ENCODE peak calls at places on chromosomes 5 and 9, in eight cellular contexts. G is AG10803, A is left ventricle myocardium inferior, B is heart left ventricle, N is IMR-90, L is A549, K is fibroblast of the aortic adventitia, U is cardiac fibroblast. Q is an unnamed sample.

GRCh38 chr5:9069650-9070049 is 476.2 kb downstream of the SEMA5A start:
- DNase-seq in G (no peak), A (no peak), B (no peak), N (peak), L (no peak), K (no peak), U (no peak), Q (no peak)

GRCh38 chr5:132203916-132204315 is 23.7 kb downstream of the P4HA2 start:
- DNase-seq in G (no peak), A (no peak), B (no peak), N (no peak), L (no peak), K (no peak), U (no peak), Q (no peak)

GRCh38 chr9:121367651-121368510 is 2.2 kb downstream of the STOM start:
- DNase-seq in G (peak), A (no peak), B (no peak), N (no peak), L (no peak), K (peak), U (no peak), Q (no peak)

GRCh38 chr9:34486572-34486971 is 28.0 kb downstream of the DNAI1 start:
- DNase-seq in G (no peak), A (no peak), B (no peak), N (no peak), L (no peak), K (no peak), U (no peak), Q (no peak)

GRCh38 chr9:136645903-136646754 is 16.6 kb upstream of the EGFL7 start:
- DNase-seq in G (no peak), A (peak), B (peak), N (no peak), L (no peak), K (no peak), U (peak), Q (peak)

GRCh38 chr5:133075572-133076536 is 24.0 kb downstream of the HSPA4 start:
- DNase-seq in G (peak), A (no peak), B (no peak), N (no peak), L (no peak), K (peak), U (peak), Q (no peak)

GRCh38 chr5:174098694-174099093 is 53.2 kb downstream of the NSG2 start:
- DNase-seq in G (no peak), A (no peak), B (no peak), N (no peak), L (no peak), K (no peak), U (no peak), Q (no peak)

GRCh38 chr9:99167694-99168093 is 54.0 kb downstream of the ALG2 start:
- DNase-seq in G (no peak), A (no peak), B (no peak), N (no peak), L (no peak), K (no peak), U (no peak), Q (no peak)

GRCh38 chr9:27407491-27407890 is 110.5 kb upstream of the EQTN start:
- DNase-seq in G (no peak), A (no peak), B (no peak), N (no peak), L (no peak), K (no peak), U (no peak), Q (no peak)

GRCh38 chr5:177025139-177025538 is 2.6 kb downstream of the ZNF346 start:
- DNase-seq in G (peak), A (no peak), B (no peak), N (no peak), L (no peak), K (peak), U (peak), Q (no peak)

GRCh38 chr5:92320446-92320845 is 937.3 kb upstream of the ARRDC3 start:
- DNase-seq in G (no peak), A (no peak), B (no peak), N (no peak), L (no peak), K (no peak), U (no peak), Q (no peak)

GRCh38 chr5:151820903-151821302 is 49.1 kb downstream of the G3BP1 start:
- DNase-seq in G (no peak), A (no peak), B (no peak), N (no peak), L (no peak), K (no peak), U (no peak), Q (no peak)

GRCh38 chr5:132283423-132284043 is 10.7 kb upstream of the SLC22A4 start:
- DNase-seq in G (peak), A (no peak), B (no peak), N (peak), L (peak), K (peak), U (peak), Q (no peak)

GRCh38 chr5:94385767-94386166 is 232.6 kb downstream of the KIAA0825 start:
- DNase-seq in G (peak), A (no peak), B (no peak), N (no peak), L (no peak), K (no peak), U (no peak), Q (no peak)
- H3K4me3 ChIP-seq in G (no peak), A (no peak), B (no peak), N (no peak), L (no peak), K (no peak), U (no peak), Q (no peak)

GRCh38 chr9:8287970-8288369 is 488.4 kb upstream of the DMAC1 start:
- DNase-seq in G (no peak), A (no peak), B (no peak), N (no peak), L (no peak), K (no peak), U (no peak), Q (no peak)
- TF ChIP-seq CTCF in G (no peak), A (no peak), B (no peak), N (no peak), L (no peak), K (no peak), U (no peak), Q (no peak)

DNA sequence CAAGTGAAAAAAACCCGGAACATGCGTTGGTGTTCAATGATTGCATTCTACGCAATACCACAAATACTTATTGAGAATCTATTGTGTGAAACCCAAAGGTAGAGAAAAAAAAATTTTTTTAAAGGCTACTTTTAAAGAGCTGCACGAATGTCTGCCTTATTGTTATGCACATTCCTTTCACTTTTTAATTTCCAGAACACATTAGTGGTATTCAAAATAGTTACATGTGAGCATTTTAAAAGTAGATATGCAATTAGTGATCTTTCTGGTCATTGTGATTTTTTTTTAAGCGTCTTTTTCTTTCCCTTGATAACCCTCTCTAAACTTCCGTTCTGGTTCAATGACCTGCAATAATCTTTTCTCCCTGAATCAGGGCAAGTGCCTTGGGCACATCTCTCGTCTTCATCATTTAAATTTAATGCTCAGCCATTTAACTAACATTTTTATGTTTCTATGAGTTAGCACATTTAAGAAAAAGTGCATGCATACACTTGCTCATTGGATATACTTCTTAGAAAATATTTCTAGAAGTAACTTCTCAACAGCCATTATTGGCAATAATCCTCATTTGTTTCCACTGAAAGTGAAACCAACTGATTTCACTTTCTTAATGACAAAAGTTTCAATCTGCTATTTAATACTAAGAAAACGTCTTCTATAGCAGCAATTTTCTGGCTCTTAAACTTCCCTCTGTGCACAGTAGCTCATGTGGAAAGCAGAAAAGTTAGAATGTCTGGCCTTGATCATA is 80.3 kb downstream of the CDH6 start:
- DNase-seq in G (no peak), A (no peak), B (no peak), N (no peak), L (no peak), K (no peak), U (no peak), Q (no peak)
- H3K4me3 ChIP-seq in G (peak), A (peak), B (no peak), N (peak), L (no peak), K (peak), U (peak), Q (peak)

GRCh38 chr9:135471751-135472640 is 7.6 kb upstream of the PPP1R26 start:
- DNase-seq in G (no peak), A (no peak), B (no peak), N (peak), L (no peak), K (no peak), U (no peak), Q (no peak)

GRCh38 chr9:135476981-135477380 is 2.6 kb upstream of the PPP1R26 start:
- DNase-seq in G (peak), A (no peak), B (no peak), N (no peak), L (no peak), K (peak), U (no peak), Q (no peak)

GRCh38 chr9:135473972-135474543 is 5.5 kb upstream of the PPP1R26 start:
- DNase-seq in G (no peak), A (no peak), B (no peak), N (no peak), L (no peak), K (no peak), U (no peak), Q (no peak)

GRCh38 chr9:135476561-135476960 is 3.0 kb upstream of the PPP1R26 start:
- DNase-seq in G (no peak), A (no peak), B (no peak), N (no peak), L (no peak), K (no peak), U (no peak), Q (no peak)

DNA sequence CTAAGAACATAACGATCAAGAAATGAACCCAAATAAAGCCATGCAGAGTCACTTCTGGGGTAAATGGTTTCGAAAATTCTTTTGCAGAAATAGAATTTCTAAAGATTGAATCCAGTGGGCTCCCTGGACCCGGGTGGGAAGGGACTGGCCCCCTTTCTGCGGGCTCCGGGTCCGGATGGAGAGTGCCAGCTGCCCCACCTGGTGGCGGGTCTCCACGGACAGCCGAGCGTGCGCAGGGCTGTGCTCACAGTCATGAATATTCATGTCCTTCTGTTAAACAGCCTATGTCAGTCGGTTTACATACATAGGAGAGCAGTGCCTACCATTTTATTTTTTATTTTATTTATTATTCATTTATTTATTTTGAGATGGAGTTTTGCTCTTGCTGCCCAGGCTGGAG is 4.7 kb upstream of the PPP1R26 start:
- DNase-seq in G (no peak), A (no peak), B (no peak), N (no peak), L (peak), K (no peak), U (no peak), Q (peak)
- TF ChIP-seq CTCF in G (peak), A (peak), B (no peak), N (peak), L (peak), K (peak), U (peak), Q (peak)

GRCh38 chr5:74113987-74114386 is 488.0 kb downstream of the ARHGEF28 start:
- DNase-seq in G (no peak), A (no peak), B (no peak), N (no peak), L (no peak), K (no peak), U (no peak), Q (no peak)
- H3K4me3 ChIP-seq in G (no peak), A (no peak), B (no peak), N (no peak), L (no peak), K (no peak), U (no peak), Q (no peak)

GRCh38 chr9:37430841-37431597 is 8.5 kb downstream of the GRHPR start:
- DNase-seq in G (no peak), A (no peak), B (no peak), N (no peak), L (no peak), K (no peak), U (peak), Q (no peak)
- TF ChIP-seq CTCF in G (peak), A (no peak), B (no peak), N (no peak), L (no peak), K (no peak), U (no peak), Q (no peak)

GRCh38 chr5:34775886-34776285 is 63.1 kb upstream of the TTC23L start:
- DNase-seq in G (no peak), A (no peak), B (no peak), N (no peak), L (no peak), K (no peak), U (no peak), Q (no peak)
- H3K4me3 ChIP-seq in G (no peak), A (no peak), B (no peak), N (no peak), L (no peak), K (no peak), U (no peak), Q (no peak)

GRCh38 chr5:60297658-60298057 is 402.3 kb downstream of the DEPDC1B start:
- DNase-seq in G (no peak), A (no peak), B (no peak), N (no peak), L (no peak), K (no peak), U (no peak), Q (no peak)

GRCh38 chr5:60293518-60293917 is 400.0 kb upstream of the PDE4D start:
- DNase-seq in G (no peak), A (no peak), B (no peak), N (no peak), L (no peak), K (no peak), U (no peak), Q (no peak)

GRCh38 chr5:60299944-60300343 is 400.0 kb downstream of the DEPDC1B start:
- DNase-seq in G (no peak), A (no peak), B (no peak), N (no peak), L (no peak), K (no peak), U (no peak), Q (no peak)

GRCh38 chr5:60295423-60295822 is 401.9 kb upstream of the PDE4D start:
- DNase-seq in G (peak), A (no peak), B (no peak), N (peak), L (no peak), K (peak), U (peak), Q (no peak)
- TF ChIP-seq CTCF in G (peak), A (peak), B (peak), N (peak), L (peak), K (peak), U (peak), Q (peak)

GRCh38 chr5:179346401-179346800 is 1.1 kb upstream of the ADAMTS2 start:
- DNase-seq in G (no peak), A (no peak), B (no peak), N (no peak), L (no peak), K (no peak), U (peak), Q (no peak)

GRCh38 chr5:179345429-179346321 is at the start of gene ADAMTS2:
- DNase-seq in G (peak), A (peak), B (peak), N (peak), L (no peak), K (peak), U (peak), Q (no peak)

GRCh38 chr5:179344301-179345178 is 721 bp downstream of the ADAMTS2 start:
- DNase-seq in G (no peak), A (no peak), B (no peak), N (peak), L (no peak), K (peak), U (peak), Q (no peak)

GRCh38 chr5:179343902-179344300 is 1.4 kb downstream of the ADAMTS2 start:
- DNase-seq in G (peak), A (no peak), B (no peak), N (peak), L (peak), K (peak), U (peak), Q (no peak)

DNA sequence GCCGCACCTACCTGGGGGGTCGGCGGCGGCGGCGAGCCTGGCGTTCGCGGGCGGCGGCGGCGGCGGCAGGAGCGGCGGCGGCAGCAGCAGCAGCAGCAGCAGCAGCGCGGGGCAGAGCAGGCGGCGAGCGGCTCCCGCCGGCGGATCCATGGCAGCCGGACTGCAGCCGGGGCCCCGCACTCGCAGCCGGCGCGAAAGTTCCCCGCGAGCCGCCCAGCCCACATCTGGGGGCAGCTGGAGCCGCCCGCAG is 157 bp downstream of the ADAMTS2 start:
- DNase-seq in G (no peak), A (no peak), B (no peak), N (no peak), L (no peak), K (no peak), U (no peak), Q (no peak)
- H3K4me3 ChIP-seq in G (peak), A (peak), B (peak), N (peak), L (peak), K (peak), U (peak), Q (peak)

Q was measured in upper lobe of right lung.